ENCODE peak calls at places on chromosomes 5 and 9, in seven cellular contexts. O is activated naive CD8-positive, alpha-beta T cell treated with anti-CD3 and anti-CD28 coated beads, Interleukin-2, amount 50 U/mL, for 24 hours; B is T-helper 17 cell; F is H54; H is T follicular helper cell; W is HS-5; X is pons. V is an unnamed sample.

GRCh38 chr5:149198148-149198547 is 56.9 kb downstream of the ABLIM3 start:
- DNase-seq in F (no peak), O (no peak), H (no peak), W (no peak), X (no peak), B (no peak), V (no peak)

GRCh38 chr5:134432677-134433359 is 21.1 kb upstream of the CDKN2AIPNL start:
- DNase-seq in O (no peak), X (no peak), W (no peak), H (no peak), B (no peak), F (no peak), V (no peak)

GRCh38 chr5:1106385-1107166 is 5.3 kb downstream of the SLC12A7 start:
- DNase-seq in H (no peak), O (peak; percentile 31), F (no peak), W (no peak), X (no peak), B (no peak), V (no peak)

GRCh38 chr5:109327572-109327971 is 82.2 kb downstream of the PJA2 start:
- DNase-seq in W (no peak), F (no peak), H (no peak), B (no peak), O (no peak), X (no peak), V (no peak)

GRCh38 chr9:81462759-81463158 is 226.6 kb downstream of the TLE1 start:
- DNase-seq in H (no peak), X (no peak), F (no peak), W (no peak), O (no peak), B (no peak), V (no peak)

GRCh38 chr9:111691686-111692329 is 30.4 kb downstream of the GNG10 start:
- DNase-seq in X (peak; percentile 50), O (no peak), F (no peak), B (no peak), W (peak; percentile 10), H (no peak), V (no peak)

GRCh38 chr9:94783928-94784327 is 57.4 kb downstream of the AOPEP start:
- DNase-seq in H (no peak), F (no peak), B (no peak), W (no peak), O (no peak), X (no peak), V (no peak)

GRCh38 chr5:86881493-86882090 is 263.9 kb downstream of the COX7C start:
- DNase-seq in X (no peak), F (no peak), W (no peak), H (no peak), B (no peak), O (no peak), V (no peak)

GRCh38 chr9:69469136-69469535 is 144.1 kb downstream of the ENTREP1 start:
- DNase-seq in B (no peak), H (no peak), O (no peak), F (no peak), X (no peak), W (no peak), V (no peak)

GRCh38 chr5:73999306-73999705 is 373.3 kb downstream of the ARHGEF28 start:
- DNase-seq in H (no peak), X (no peak), O (no peak), W (no peak), B (no peak), F (no peak), V (no peak)

GRCh38 chr9:125739442-125739841 is 7.7 kb upstream of the PBX3 start:
- DNase-seq in W (no peak), H (no peak), X (no peak), F (no peak), O (no peak), B (no peak), V (no peak)

GRCh38 chr9:26163931-26164330 is 485.7 kb upstream of the TUSC1 start:
- DNase-seq in W (peak; percentile 44), H (no peak), O (no peak), B (no peak), F (no peak), X (no peak), V (no peak)

GRCh38 chr5:140245354-140245753 is 57.5 kb downstream of the PFDN1 start:
- DNase-seq in H (no peak), O (no peak), X (peak; percentile 21), W (no peak), F (no peak), B (no peak), V (no peak)

GRCh38 chr5:17737087-17737486 is 102.8 kb downstream of the TAF11L14 start:
- DNase-seq in B (no peak), W (no peak), F (no peak), O (no peak), H (no peak), X (no peak), V (no peak)

GRCh38 chr9:121105531-121105930 is 30.8 kb downstream of the CNTRL start:
- DNase-seq in W (no peak), H (no peak), X (no peak), F (no peak), O (no peak), B (no peak), V (no peak)

GRCh38 chr5:176803943-176804498 is 6.3 kb upstream of the UNC5A start:
- DNase-seq in F (peak; percentile 52), H (no peak), W (no peak), O (no peak), X (no peak), B (no peak), V (no peak)

GRCh38 chr5:174617285-174617684 is 107.1 kb upstream of the MSX2 start:
- DNase-seq in X (no peak), B (no peak), H (no peak), F (no peak), O (no peak), W (no peak), V (no peak)

GRCh38 chr9:117687532-117687931 is 16.7 kb upstream of the TLR4 start:
- DNase-seq in F (no peak), O (no peak), W (no peak), B (no peak), X (no peak), H (no peak), V (no peak)

GRCh38 chr5:56673171-56673570 is 142.2 kb upstream of the MAP3K1 start:
- DNase-seq in H (no peak), B (no peak), X (peak; percentile 66), W (no peak), F (no peak), O (no peak), V (no peak)

GRCh38 chr5:98938459-98938858 is 9.7 kb upstream of the CHD1 start:
- DNase-seq in W (peak; percentile 37), H (no peak), B (no peak), X (no peak), O (no peak), F (no peak), V (no peak)

GRCh38 chr5:72015103-72015548 is 92.1 kb upstream of the MAP1B start:
- DNase-seq in O (peak; percentile 8), W (no peak), H (no peak), B (no peak), X (peak; percentile 87), F (peak; percentile 86), V (no peak)

GRCh38 chr5:160260881-160261815 is 31.8 kb downstream of the FABP6 start:
- DNase-seq in F (no peak), O (no peak), W (no peak), B (no peak), X (no peak), H (no peak), V (peak; percentile 76)

GRCh38 chr9:131167146-131167692 is 41.8 kb downstream of the NUP214 start:
- DNase-seq in W (no peak), H (no peak), F (no peak), B (no peak), X (no peak), O (no peak), V (no peak)

GRCh38 chr5:128749584-128749983 is 211.5 kb upstream of the FBN2 start:
- DNase-seq in O (no peak), W (no peak), X (no peak), F (no peak), B (no peak), H (no peak), V (no peak)

V was measured in stimulated activated naive B cell treated with anti-CD40 and anti-IgM and Interleukin-4, amounts not matched to agents 10 μg/mL and 1 μg/mL and 100 μg/mL, for 72 hours.